ENCODE peak calls at places on chromosomes 1 and 21, in five cellular contexts. U, X, A, H and J are unnamed samples.

GRCh38 chr1:241639040-241639652 is 1.0 kb downstream of the CHML start:
- DNase-seq in U (no peak), X (no peak), A (no peak), H (no peak), J (no peak)

GRCh38 chr1:161827786-161828185 is 61.7 kb downstream of the ATF6 start:
- DNase-seq in U (no peak), X (no peak), A (no peak), H (no peak), J (no peak)

GRCh38 chr1:8043621-8044020 is 17.5 kb upstream of the ERRFI1 start:
- DNase-seq in U (no peak), X (no peak), A (no peak), H (no peak), J (no peak)

GRCh38 chr1:236502972-236503639 is 20.7 kb upstream of the LGALS8 start:
- DNase-seq in U (peak; percentile 76), X (no peak), A (peak; percentile 86), H (no peak), J (peak; percentile 68)

GRCh38 chr1:221419513-221420088 is 322.3 kb downstream of the DUSP10 start:
- DNase-seq in U (peak; percentile 86), X (no peak), A (no peak), H (no peak), J (peak; percentile 96)

GRCh38 chr1:214143015-214143775 is 137.8 kb upstream of the SMYD2 start:
- DNase-seq in U (no peak), X (no peak), A (no peak), H (no peak), J (no peak)

GRCh38 chr1:6700853-6701436 is 671 bp downstream of the DNAJC11 start:
- DNase-seq in U (no peak), X (no peak), A (no peak), H (no peak), J (no peak)

GRCh38 chr1:156642265-156643185 is 608 bp downstream of the BCAN start:
- DNase-seq in U (no peak), X (no peak), A (no peak), H (no peak), J (no peak)

GRCh38 chr1:44029260-44029910 is 1.9 kb downstream of the SLC6A9 start:
- DNase-seq in U (no peak), X (no peak), A (peak; percentile 56), H (no peak), J (no peak)

GRCh38 chr21:41767606-41768370 is 936 bp upstream of the RIPK4 start:
- DNase-seq in U (no peak), X (no peak), A (no peak), H (no peak), J (no peak)

GRCh38 chr1:1259948-1260614 is 13.6 kb upstream of the C1QTNF12 start:
- DNase-seq in U (no peak), X (no peak), A (peak; percentile 75), H (no peak), J (no peak)

GRCh38 chr21:41726058-41726558 is 40.7 kb downstream of the RIPK4 start:
- DNase-seq in U (no peak), X (no peak), A (no peak), H (no peak), J (no peak)

GRCh38 chr1:156211243-156211642 is 1.6 kb upstream of the PMF1 start:
- DNase-seq in U (no peak), X (no peak), A (no peak), H (no peak), J (no peak)

GRCh38 chr1:156062189-156062588 is 1.2 kb downstream of the RAB25 start:
- DNase-seq in U (no peak), X (no peak), A (no peak), H (no peak), J (no peak)

GRCh38 chr1:30744060-30744756 is 13.4 kb downstream of the LAPTM5 start:
- DNase-seq in U (no peak), X (no peak), A (peak; percentile 76), H (no peak), J (peak; percentile 41)

GRCh38 chr21:31874817-31875216 is 2.0 kb downstream of the HUNK start:
- DNase-seq in U (no peak), X (no peak), A (peak; percentile 64), H (no peak), J (no peak)

GRCh38 chr1:87305762-87306161 is 22.9 kb upstream of the LMO4 start:
- DNase-seq in U (no peak), X (no peak), A (no peak), H (no peak), J (peak; percentile 84)

GRCh38 chr1:205351984-205352713 is 4.6 kb downstream of the KLHDC8A start:
- DNase-seq in U (no peak), X (no peak), A (no peak), H (no peak), J (no peak)

GRCh38 chr1:171754971-171755370 is 13.1 kb upstream of the VAMP4 start:
- DNase-seq in U (no peak), X (no peak), A (no peak), H (no peak), J (no peak)

GRCh38 chr1:172417552-172417951 is 2.9 kb upstream of the C1orf105 start:
- DNase-seq in U (no peak), X (no peak), A (no peak), H (no peak), J (no peak)

GRCh38 chr1:226125097-226125630 is 61.4 kb downstream of the ACBD3 start:
- DNase-seq in U (peak; percentile 82), X (no peak), A (peak; percentile 96), H (peak; percentile 81), J (peak; percentile 62)

GRCh38 chr1:8116892-8117262 is 90.8 kb upstream of the ERRFI1 start:
- DNase-seq in U (peak; percentile 91), X (no peak), A (no peak), H (peak; percentile 61), J (peak; percentile 80)

GRCh38 chr1:173479649-173480048 is 2.5 kb downstream of the PRDX6 start:
- DNase-seq in U (peak; percentile 9), X (no peak), A (no peak), H (no peak), J (peak; percentile 20)
- H3K4me3 ChIP-seq in U (peak overlapping the region; percentile 79), X (no peak overlapping the region), A (no peak overlapping the region), H (no peak overlapping the region), J (peak overlapping the region; percentile 76)

GRCh38 chr1:10534519-10534918 is 59.8 kb downstream of the PEX14 start:
- DNase-seq in U (no peak), X (no peak), A (no peak), H (no peak), J (no peak)

GRCh38 chr1:10539411-10540043 is 64.8 kb downstream of the PEX14 start:
- DNase-seq in U (peak; percentile 37), X (no peak), A (no peak), H (no peak), J (peak; percentile 32)

GRCh38 chr1:10537082-10537766 is 62.5 kb downstream of the PEX14 start:
- DNase-seq in U (no peak), X (no peak), A (no peak), H (no peak), J (no peak)

GRCh38 chr1:10538608-10539355 is 64.0 kb downstream of the PEX14 start:
- DNase-seq in U (no peak), X (no peak), A (no peak), H (no peak), J (no peak)

DNA sequence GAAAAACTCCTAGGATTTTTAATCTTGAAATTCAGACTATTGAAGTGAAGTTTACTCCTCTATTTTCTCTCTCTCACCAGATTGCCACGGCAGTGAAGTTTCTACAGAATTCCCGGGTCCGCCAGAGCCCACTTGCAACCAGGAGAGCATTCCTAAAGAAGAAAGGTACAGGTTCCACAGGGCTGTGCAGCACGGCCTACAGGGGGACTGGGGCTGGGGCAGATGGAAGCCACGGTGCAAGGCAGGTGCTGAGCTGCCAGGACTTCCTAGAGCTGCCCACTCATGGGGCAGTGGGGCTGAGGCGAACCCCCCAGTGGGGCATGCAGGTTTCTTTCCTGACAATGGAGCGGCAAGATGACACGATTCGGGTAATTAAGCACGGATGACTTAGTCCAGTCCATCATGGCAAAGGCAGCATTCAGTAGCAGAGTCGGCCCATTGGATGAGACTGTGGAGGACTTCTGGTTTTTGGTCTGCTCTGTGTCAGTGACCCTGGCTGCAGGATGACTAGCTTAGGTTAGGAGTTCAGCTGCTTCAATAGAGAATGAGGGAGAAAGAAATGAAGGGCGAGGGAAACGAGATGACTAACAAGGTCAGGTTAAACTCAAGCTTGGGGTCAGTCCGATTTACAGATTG is 61.5 kb downstream of the PEX14 start:
- DNase-seq in U (no peak), X (no peak), A (no peak), H (no peak), J (no peak)
- TF ChIP-seq CTCF in U (no peak), X (no peak), A (no peak), H (no peak), J (no peak)

GRCh38 chr21:36388076-36388475 is 2.9 kb downstream of the CHAF1B start:
- DNase-seq in U (no peak), X (no peak), A (no peak), H (no peak), J (no peak)

GRCh38 chr21:36381841-36382589 is 3.2 kb upstream of the CHAF1B start:
- DNase-seq in U (no peak), X (no peak), A (no peak), H (no peak), J (no peak)

GRCh38 chr21:36385233-36385908 is at the start of gene CHAF1B:
- DNase-seq in U (peak; percentile 70), X (no peak), A (peak; percentile 91), H (peak; percentile 64), J (peak; percentile 50)

GRCh38 chr21:36385909-36386642 is 884 bp downstream of the CHAF1B start:
- DNase-seq in U (no peak), X (no peak), A (no peak), H (no peak), J (peak; percentile 23)

DNA sequence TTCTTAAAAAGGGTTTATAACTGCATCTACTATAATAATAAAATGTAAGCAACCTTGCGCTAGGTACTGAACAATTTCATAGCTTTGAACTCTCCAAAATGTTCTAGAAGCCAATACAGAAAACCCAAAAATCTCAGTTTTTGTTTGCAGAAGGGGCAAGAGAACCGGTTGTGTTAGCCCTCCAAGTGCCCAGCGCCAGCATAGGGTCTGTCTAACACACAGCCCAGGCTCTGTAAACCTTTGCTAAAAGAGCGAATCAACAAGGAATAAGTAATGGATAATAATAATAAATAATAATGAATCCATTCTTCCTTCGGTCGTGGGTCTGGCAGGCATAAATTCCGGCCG is 333 bp upstream of the CHAF1B start:
- DNase-seq in U (no peak), X (no peak), A (no peak), H (no peak), J (no peak)
- H3K4me3 ChIP-seq in U (peak overlapping the region; percentile 52), X (peak overlapping the region; percentile 92), A (peak overlapping the region; percentile 58), H (peak overlapping the region; percentile 87), J (peak overlapping the region; percentile 55)

DNA sequence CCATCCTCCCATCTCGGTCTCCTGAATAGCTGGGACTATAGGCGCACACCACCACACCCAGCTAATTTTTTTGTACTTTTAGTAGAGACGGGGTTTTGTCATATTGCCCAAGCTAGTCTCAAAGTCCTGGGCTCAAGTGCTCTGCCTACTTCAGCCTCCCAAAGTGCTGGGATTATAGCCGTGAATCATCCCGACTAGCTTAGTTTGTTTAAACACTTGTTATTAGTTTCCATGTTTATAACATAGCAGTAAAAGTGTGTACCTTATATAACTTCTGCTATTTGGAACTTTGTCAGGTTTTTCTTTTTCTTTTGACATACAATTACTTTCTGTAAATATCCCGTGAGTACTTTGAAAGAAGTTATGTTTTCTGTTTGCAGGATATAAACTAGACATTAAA is 60.6 kb upstream of the C1orf21 start:
- DNase-seq in U (no peak), X (no peak), A (no peak), H (no peak), J (no peak)
- TF ChIP-seq CTCF in U (no peak), X (no peak), A (no peak), H (no peak), J (no peak)

GRCh38 chr1:247421074-247421473 is 5.1 kb downstream of the NLRP3 start:
- DNase-seq in U (no peak), X (no peak), A (no peak), H (no peak), J (no peak)
- H3K4me3 ChIP-seq in U (no peak overlapping the region), X (peak overlapping the region; percentile 8), A (no peak overlapping the region), H (no peak overlapping the region), J (no peak overlapping the region)

GRCh38 chr1:16244650-16245285 is 7.8 kb upstream of the CPLANE2 start:
- DNase-seq in U (no peak), X (no peak), A (no peak), H (no peak), J (no peak)
- TF ChIP-seq CTCF in U (no peak), X (no peak), A (peak; percentile 3), H (peak; percentile 5), J (no peak)